ENCODE peak calls at places on chromosomes 7 and 10, in six cellular contexts. N, K, S, Y, D and Q are unnamed samples.

GRCh38 chr7:102322202-102322715 is 34.0 kb downstream of the SPDYE6 start:
- DNase-seq in N (no peak), K (no peak), S (no peak), Y (no peak), D (peak; percentile 30), Q (peak; percentile 16)

GRCh38 chr7:26617066-26617465 is 247.3 kb downstream of the SKAP2 start:
- DNase-seq in N (no peak), K (no peak), S (no peak), Y (no peak), D (no peak), Q (no peak)

GRCh38 chr7:157543276-157543675 is 206.5 kb downstream of the DNAJB6 start:
- DNase-seq in N (no peak), K (no peak), S (no peak), Y (no peak), D (no peak), Q (no peak)

GRCh38 chr10:123878666-123879311 is 12.8 kb downstream of the CPXM2 start:
- DNase-seq in N (no peak), K (no peak), S (no peak), Y (no peak), D (no peak), Q (no peak)

GRCh38 chr10:102918817-102919236 is 733 bp downstream of the CNNM2 start:
- DNase-seq in N (no peak), K (no peak), S (no peak), Y (peak; percentile 15), D (peak; percentile 65), Q (no peak)

GRCh38 chr7:76310102-76310957 is 7.9 kb downstream of the HSPB1 start:
- DNase-seq in N (no peak), K (no peak), S (no peak), Y (no peak), D (no peak), Q (no peak)

GRCh38 chr10:65123120-65123519 is 1601.9 kb downstream of the REEP3 start:
- DNase-seq in N (no peak), K (no peak), S (no peak), Y (no peak), D (no peak), Q (no peak)

GRCh38 chr7:117588352-117588794 is 108.5 kb downstream of the CFTR start:
- DNase-seq in N (no peak), K (no peak), S (peak; percentile 77), Y (peak; percentile 73), D (no peak), Q (peak; percentile 32)

GRCh38 chr10:44975487-44976331 is 2.9 kb downstream of the DEPP1 start:
- DNase-seq in N (peak; percentile 85), K (no peak), S (peak; percentile 95), Y (peak; percentile 21), D (no peak), Q (peak; percentile 79)

GRCh38 chr10:13414855-13415254 is 66.8 kb upstream of the SEPHS1 start:
- DNase-seq in N (no peak), K (no peak), S (peak; percentile 45), Y (peak; percentile 42), D (no peak), Q (peak; percentile 31)

GRCh38 chr7:149780056-149780455 is 6.7 kb upstream of the ZNF467 start:
- DNase-seq in N (no peak), K (no peak), S (no peak), Y (no peak), D (no peak), Q (no peak)

GRCh38 chr10:122669045-122669444 is 30.6 kb downstream of the C10orf120 start:
- DNase-seq in N (no peak), K (no peak), S (no peak), Y (no peak), D (no peak), Q (no peak)

GRCh38 chr10:122673731-122674130 is 25.9 kb downstream of the C10orf120 start:
- DNase-seq in N (no peak), K (no peak), S (no peak), Y (no peak), D (no peak), Q (no peak)

GRCh38 chr10:122671355-122671754 is 28.3 kb downstream of the C10orf120 start:
- DNase-seq in N (no peak), K (no peak), S (no peak), Y (no peak), D (no peak), Q (no peak)

GRCh38 chr10:122665946-122666345 is 33.7 kb downstream of the C10orf120 start:
- DNase-seq in N (no peak), K (no peak), S (no peak), Y (no peak), D (no peak), Q (no peak)

DNA sequence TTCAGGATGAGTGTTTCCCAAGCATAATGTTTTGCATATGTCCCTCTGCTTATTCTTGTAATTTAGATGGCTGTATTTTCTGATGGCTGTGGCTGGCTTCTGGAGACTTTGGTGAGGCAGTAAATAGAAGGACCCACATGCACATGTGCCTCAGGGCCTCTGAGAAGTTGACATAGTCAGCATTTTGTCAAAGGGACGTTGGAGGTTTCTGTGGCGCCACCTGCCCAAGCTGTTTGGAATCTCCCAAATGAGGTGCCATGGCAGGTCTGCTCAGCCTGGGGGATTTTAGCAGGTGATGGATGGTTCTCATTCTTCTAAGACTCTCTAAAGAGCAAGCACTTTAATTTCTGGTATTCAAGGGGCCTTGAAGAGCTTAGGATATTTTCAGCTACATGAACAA is 29.8 kb downstream of the C10orf120 start:
- DNase-seq in N (no peak), K (no peak), S (no peak), Y (no peak), D (no peak), Q (no peak)
- TF ChIP-seq CTCF in N (no peak), K (no peak), S (no peak), Y (no peak), D (no peak), Q (no peak)

GRCh38 chr7:143358626-143359025 is 3.9 kb downstream of the FAM131B start:
- DNase-seq in N (no peak), K (no peak), S (no peak), Y (no peak), D (no peak), Q (no peak)

GRCh38 chr7:143356414-143357050 is 6.0 kb downstream of the FAM131B start:
- DNase-seq in N (no peak), K (no peak), S (no peak), Y (no peak), D (no peak), Q (no peak)

GRCh38 chr7:143354376-143354775 is 8.1 kb downstream of the FAM131B start:
- DNase-seq in N (no peak), K (no peak), S (no peak), Y (no peak), D (no peak), Q (no peak)

GRCh38 chr7:143354965-143355364 is 7.5 kb downstream of the FAM131B start:
- DNase-seq in N (no peak), K (no peak), S (no peak), Y (no peak), D (no peak), Q (no peak)

DNA sequence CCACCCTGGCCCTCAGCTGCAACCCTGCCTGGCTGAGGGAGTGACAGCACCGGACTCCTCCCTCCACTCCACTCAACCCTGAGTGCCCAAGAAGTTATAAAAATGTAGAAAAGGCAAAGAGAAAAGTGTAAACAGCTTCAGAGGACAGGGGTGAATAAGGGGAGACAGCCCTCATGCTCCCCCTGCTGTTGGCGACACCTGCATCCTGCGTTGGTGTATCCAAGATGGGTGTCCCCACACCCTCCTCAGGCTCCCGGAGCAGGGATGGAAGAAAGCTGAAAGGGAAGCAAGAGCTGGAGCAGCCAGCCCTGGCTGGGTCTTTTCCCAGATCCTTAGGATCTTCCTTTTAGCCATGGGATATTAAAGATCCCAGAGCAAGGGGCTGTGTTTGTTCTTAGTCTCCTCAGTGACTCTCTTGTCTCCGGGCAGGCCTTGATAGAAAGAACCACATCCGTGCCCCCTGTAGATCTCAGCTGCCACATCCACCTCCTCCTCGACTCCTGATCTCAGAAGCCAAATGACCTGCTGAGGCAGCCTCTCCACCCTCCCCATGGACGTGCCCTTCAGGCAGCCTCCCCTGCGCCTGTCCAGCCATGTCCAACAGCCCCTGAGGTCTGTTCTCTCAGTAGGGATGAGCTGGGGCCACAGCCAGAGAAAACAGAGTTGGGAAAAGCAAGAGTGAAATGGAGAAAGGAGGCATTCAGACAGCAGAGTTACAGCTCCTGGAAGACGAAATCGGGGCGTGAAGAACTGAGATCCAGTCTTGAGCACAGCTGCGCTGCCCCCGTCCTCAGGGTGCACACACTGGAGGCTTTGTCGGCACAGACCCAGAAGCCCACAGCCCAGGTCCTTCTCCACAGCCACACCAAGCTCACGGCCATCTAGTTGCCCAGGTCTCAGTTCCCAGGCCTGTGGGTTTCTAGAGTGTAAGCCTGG is 6.8 kb downstream of the FAM131B start:
- DNase-seq in N (no peak), K (no peak), S (peak; percentile 47), Y (peak; percentile 12), D (no peak), Q (no peak)
- TF ChIP-seq CTCF in N (no peak), K (no peak), S (peak; percentile 31), Y (no peak), D (no peak), Q (no peak)

GRCh38 chr7:64628721-64629120 is 37.2 kb upstream of the ZNF107 start:
- DNase-seq in N (no peak), K (no peak), S (no peak), Y (no peak), D (no peak), Q (no peak)

GRCh38 chr7:64633401-64633800 is 32.5 kb upstream of the ZNF107 start:
- DNase-seq in N (no peak), K (no peak), S (no peak), Y (no peak), D (no peak), Q (no peak)

GRCh38 chr7:64632029-64632428 is 33.9 kb upstream of the ZNF107 start:
- DNase-seq in N (no peak), K (no peak), S (no peak), Y (no peak), D (no peak), Q (no peak)

GRCh38 chr7:64628192-64628591 is 37.7 kb upstream of the ZNF107 start:
- DNase-seq in N (no peak), K (no peak), S (no peak), Y (no peak), D (no peak), Q (no peak)

GRCh38 chr7:64630496-64630895 is 35.4 kb upstream of the ZNF107 start:
- DNase-seq in N (no peak), K (no peak), S (peak; percentile 57), Y (peak; percentile 22), D (no peak), Q (peak; percentile 35)
- TF ChIP-seq CTCF in N (peak; percentile 48), K (peak; percentile 28), S (peak; percentile 67), Y (no peak), D (peak; percentile 62), Q (peak; percentile 58)

GRCh38 chr10:56357018-56357417 is 4.0 kb downstream of the ZWINT start:
- DNase-seq in N (no peak), K (no peak), S (no peak), Y (no peak), D (no peak), Q (no peak)
- TF ChIP-seq CTCF in N (no peak), K (no peak), S (no peak), Y (no peak), D (no peak), Q (no peak)

DNA sequence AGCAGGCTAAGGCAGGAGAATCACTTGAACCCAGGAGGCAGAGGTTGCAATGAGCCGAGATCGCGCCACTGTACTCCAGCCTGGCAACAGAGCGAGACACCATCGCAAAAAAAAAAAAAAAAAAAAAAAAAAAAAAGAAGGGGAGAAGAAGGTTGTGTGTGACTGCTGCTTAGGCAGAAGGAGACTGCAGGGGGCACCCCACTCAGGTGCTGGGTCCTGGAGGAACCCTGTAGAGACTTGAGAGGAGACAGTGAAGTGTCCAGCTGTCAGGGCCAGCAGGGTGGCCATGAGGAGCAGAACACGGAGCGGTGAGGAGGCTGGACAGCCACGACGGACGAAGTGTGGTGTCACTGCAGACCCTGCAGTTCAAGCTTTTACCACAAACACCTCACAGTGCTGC is 99.0 kb upstream of the NMT2 start:
- DNase-seq in N (no peak), K (no peak), S (no peak), Y (peak; percentile 16), D (no peak), Q (peak; percentile 7)
- TF ChIP-seq CTCF in N (no peak), K (no peak), S (peak; percentile 33), Y (no peak), D (no peak), Q (peak; percentile 7)